ENCODE peak calls at places on chromosomes 11 and 22, in four cellular contexts. U is HepG2, N is GM12878, V is H1. P is an unnamed sample. For H3K4me1, the result is how much of the 10 kb centered on the place peaks cover.

GRCh38 chr11:65590240-65590738 is 5.3 kb downstream of the KCNK7 start:
- DNase-seq in V (no peak), U (no peak), N (no peak), P (no peak)

GRCh38 chr11:78256962-78257361 is 68.2 kb downstream of the USP35 start:
- DNase-seq in N (no peak), U (no peak), V (no peak), P (no peak)

GRCh38 chr11:65468874-65469333 is 29.9 kb upstream of the MALAT1 start:
- DNase-seq in N (no peak), V (peak), U (peak), P (peak)

GRCh38 chr22:50030315-50031188 is 18.0 kb upstream of the IL17REL start:
- DNase-seq in U (peak), V (peak), N (no peak), P (peak)

GRCh38 chr11:62508336-62509058 is 38.1 kb downstream of the AHNAK start:
- DNase-seq in N (no peak), V (peak), U (peak), P (no peak)

GRCh38 chr11:130092661-130093060 is 23.0 kb downstream of the APLP2 start:
- DNase-seq in V (no peak), U (no peak), N (no peak), P (no peak)

GRCh38 chr11:123653997-123654565 is 343 bp downstream of the SCN3B start:
- DNase-seq in U (no peak), N (no peak), V (peak), P (no peak)

GRCh38 chr22:19937616-19938473 is 3.7 kb upstream of the COMT start:
- DNase-seq in V (no peak), N (no peak), U (peak), P (no peak)

GRCh38 chr22:45497268-45497667 is 5.4 kb upstream of the FBLN1 start:
- DNase-seq in V (no peak), U (no peak), N (no peak), P (no peak)

GRCh38 chr11:115845872-115846271 is 341.7 kb upstream of the CADM1 start:
- DNase-seq in V (no peak), N (no peak), U (no peak), P (no peak)

GRCh38 chr11:2289859-2290258 is 11.9 kb downstream of the C11orf21 start:
- DNase-seq in N (no peak), U (no peak), V (no peak), P (no peak)

GRCh38 chr22:19360300-19360792 is 68.8 kb upstream of the CLTCL1 start:
- DNase-seq in U (no peak), V (no peak), N (no peak), P (no peak)

GRCh38 chr11:37248145-37248544 is 650.1 kb upstream of the RAG2 start:
- DNase-seq in N (no peak), U (no peak), V (no peak), P (no peak)

GRCh38 chr11:66981976-66982578 is 7.0 kb downstream of the C11orf86 start:
- DNase-seq in U (peak), N (no peak), V (no peak), P (no peak)

GRCh38 chr22:17929909-17930308 is 94.5 kb downstream of the MICAL3 start:
- DNase-seq in V (no peak), N (no peak), U (no peak), P (no peak)

GRCh38 chr11:116605543-116605942 is 167.2 kb downstream of the BUD13 start:
- DNase-seq in U (peak), N (no peak), V (peak), P (peak)

GRCh38 chr11:34620820-34621792 is at the start of gene EHF:
- DNase-seq in N (no peak), V (no peak), U (no peak), P (no peak)

GRCh38 chr11:36195496-36196346 is 93.5 kb downstream of the COMMD9 start:
- DNase-seq in N (no peak), U (no peak), V (no peak), P (no peak)

GRCh38 chr11:114163231-114163631 is 103.7 kb downstream of the ZBTB16 start:
- DNase-seq in V (no peak), U (no peak), N (no peak), P (no peak)

GRCh38 chr11:107928767-107929507 is 689 bp downstream of the RAB39A start:
- DNase-seq in U (no peak), V (peak), N (no peak), P (no peak)

GRCh38 chr11:59106363-59107336 is at the start of gene FAM111B:
- DNase-seq in U (peak), V (peak), N (peak), P (no peak)

GRCh38 chr11:17313349-17314231 is 37.1 kb downstream of the NUCB2 start:
- DNase-seq in V (no peak), N (no peak), U (no peak), P (no peak)

GRCh38 chr22:22881116-22882032 is 6.2 kb upstream of the IGLL5 start:
- DNase-seq in N (no peak), U (no peak), V (no peak), P (no peak)

GRCh38 chr11:133134561-133135173 is 397.6 kb downstream of the OPCML start:
- DNase-seq in V (peak), U (peak), N (peak), P (peak)

GRCh38 chr22:22671506-22671905 is 27.1 kb downstream of the GGTLC2 start:
- DNase-seq in N (no peak), V (no peak), U (no peak), P (no peak)

GRCh38 chr11:13008625-13009475 is at the start of gene RASSF10:
- DNase-seq in U (no peak), V (peak), N (no peak), P (peak)

GRCh38 chr11:94851864-94852581 is 83.9 kb downstream of the AMOTL1 start:
- DNase-seq in V (no peak), N (no peak), U (no peak), P (no peak)

GRCh38 chr22:41799486-41800347 is 762 bp upstream of the CCDC134 start:
- DNase-seq in N (no peak), U (no peak), V (peak), P (no peak)

GRCh38 chr11:111409915-111410314 is 30.8 kb upstream of the POU2AF1 start:
- DNase-seq in U (no peak), V (no peak), N (peak), P (no peak)

GRCh38 chr11:111411456-111411855 is 32.4 kb upstream of the POU2AF1 start:
- DNase-seq in N (no peak), V (no peak), U (no peak), P (no peak)

GRCh38 chr11:111407652-111408051 is 28.6 kb upstream of the POU2AF1 start:
- DNase-seq in V (no peak), N (no peak), U (no peak), P (no peak)

GRCh38 chr11:111410951-111411350 is 31.9 kb upstream of the POU2AF1 start:
- DNase-seq in U (no peak), N (no peak), V (no peak), P (no peak)

GRCh38 chr11:111408789-111409727 is 30.0 kb upstream of the POU2AF1 start:
- DNase-seq in V (no peak), U (no peak), N (peak), P (no peak)
- H3K4me1 ChIP-seq in V (under half), U (under half), N (half or more), P (under half)

GRCh38 chr11:8988329-8989234 is 15.2 kb downstream of the NRIP3 start:
- DNase-seq in V (no peak), U (no peak), N (no peak), P (no peak)
- TF ChIP-seq SUZ12 in V (no peak), U (no peak), N (no peak), P (no peak)

GRCh38 chr11:118142809-118143208 is 9.8 kb downstream of the SCN4B start:
- DNase-seq in V (no peak), N (no peak), U (no peak), P (no peak)
- TF ChIP-seq ZNF274 in V (no peak), N (no peak), U (no peak), P (no peak)

GRCh38 chr11:27489092-27489491 is 16.5 kb upstream of the LGR4 start:
- DNase-seq in V (no peak), U (no peak), N (no peak), P (no peak)
- H3K4me1 ChIP-seq in V (under half), U (under half), N (under half), P (under half)